ENCODE peak calls at places on chromosome 15, in six cellular contexts. M, W, H, T, I and R are unnamed samples.

GRCh38 chr15:40222146-40222545 is 16.7 kb upstream of the PAK6 start:
- DNase-seq in I (no peak), H (no peak), W (no peak), T (no peak), M (no peak), R (no peak)

GRCh38 chr15:70853270-70853854 is 595 bp downstream of the LARP6 start:
- DNase-seq in H (peak), T (no peak), I (no peak), W (peak), M (peak), R (peak)

GRCh38 chr15:67827561-67828378 is 2.5 kb downstream of the SKOR1 start:
- DNase-seq in H (no peak), T (no peak), M (peak), I (no peak), W (no peak), R (no peak)

GRCh38 chr15:61639491-61639890 is 410.4 kb upstream of the RORA start:
- DNase-seq in T (no peak), W (no peak), I (no peak), M (peak), H (no peak), R (no peak)

GRCh38 chr15:39885099-39885777 is 34.8 kb downstream of the GPR176 start:
- DNase-seq in T (no peak), I (no peak), W (no peak), H (no peak), M (no peak), R (no peak)

GRCh38 chr15:56835598-56836275 is 82.7 kb upstream of the TCF12 start:
- DNase-seq in M (no peak), T (no peak), I (no peak), W (no peak), H (peak), R (no peak)

GRCh38 chr15:69748700-69749099 is 296.1 kb downstream of the RPLP1 start:
- DNase-seq in M (no peak), T (no peak), H (no peak), I (no peak), W (no peak), R (no peak)

GRCh38 chr15:58269455-58270414 is 131.6 kb downstream of the AQP9 start:
- DNase-seq in W (peak), I (no peak), H (peak), T (peak), M (peak), R (peak)

GRCh38 chr15:80285379-80285778 is 33.4 kb upstream of the CTXND1 start:
- DNase-seq in I (no peak), M (no peak), T (no peak), W (no peak), H (no peak), R (no peak)

GRCh38 chr15:26983822-26984221 is 12.8 kb downstream of the GABRG3 start:
- DNase-seq in H (no peak), T (no peak), M (peak), I (no peak), W (no peak), R (no peak)

GRCh38 chr15:74989527-74989926 is 5.8 kb upstream of the SCAMP5 start:
- DNase-seq in I (no peak), T (no peak), H (no peak), W (no peak), M (no peak), R (no peak)

GRCh38 chr15:38378162-38378560 is 75.8 kb upstream of the FAM98B start:
- DNase-seq in W (no peak), H (no peak), M (no peak), I (no peak), T (no peak), R (no peak)

GRCh38 chr15:77052556-77052955 is 18.4 kb downstream of the TSPAN3 start:
- DNase-seq in W (no peak), T (no peak), M (no peak), H (no peak), I (no peak), R (no peak)

GRCh38 chr15:85865070-85865684 is 70.5 kb upstream of the KLHL25 start:
- DNase-seq in I (no peak), H (peak), W (peak), T (no peak), M (peak), R (no peak)

GRCh38 chr15:47486051-47486450 is 231.3 kb upstream of the SEMA6D start:
- DNase-seq in H (no peak), M (no peak), I (no peak), T (no peak), W (no peak), R (no peak)

GRCh38 chr15:88915354-88915753 is 2.2 kb upstream of the MFGE8 start:
- DNase-seq in H (no peak), W (no peak), M (no peak), I (no peak), T (no peak), R (no peak)

GRCh38 chr15:59567369-59567768 is 44.2 kb upstream of the GCNT3 start:
- DNase-seq in I (no peak), T (no peak), W (no peak), H (no peak), M (no peak), R (no peak)

GRCh38 chr15:66997212-66997611 is 68.2 kb upstream of the SMAD3 start:
- DNase-seq in T (no peak), I (no peak), H (peak), M (no peak), W (no peak), R (no peak)